ENCODE peak calls at places on chromosomes 3 and 15, in four cellular contexts. C is fibroblast of villous mesenchyme, Q is cardiac fibroblast, W is Peyer's patch. K is an unnamed sample.

GRCh38 chr3:61442696-61443095 is 118.7 kb upstream of the PTPRG start:
- DNase-seq in C (no peak), Q (peak; percentile 5), W (no peak), K (no peak)

GRCh38 chr3:143627336-143627735 is 220.9 kb downstream of the SLC9A9 start:
- DNase-seq in C (no peak), Q (peak; percentile 64), W (no peak), K (no peak)

GRCh38 chr15:58342508-58342907 is 89.3 kb upstream of the LIPC start:
- DNase-seq in C (no peak), Q (no peak), W (no peak), K (no peak)

GRCh38 chr15:96125681-96126080 is 204.8 kb upstream of the NR2F2 start:
- DNase-seq in C (peak; percentile 28), Q (peak; percentile 74), W (no peak), K (no peak)

GRCh38 chr15:62404194-62404985 is 239.3 kb upstream of the C2CD4B start:
- DNase-seq in C (no peak), Q (no peak), W (no peak), K (no peak)

GRCh38 chr3:101851072-101851471 is 1.8 kb downstream of the NFKBIZ start:
- DNase-seq in C (no peak), Q (no peak), W (no peak), K (no peak)

GRCh38 chr3:171765511-171765887 is 44.8 kb downstream of the PLD1 start:
- DNase-seq in C (no peak), Q (no peak), W (no peak), K (no peak)

GRCh38 chr3:28664123-28664522 is 315.5 kb upstream of the AZI2 start:
- DNase-seq in C (no peak), Q (no peak), W (no peak), K (no peak)

GRCh38 chr3:193029800-193030199 is 112.1 kb upstream of the MB21D2 start:
- DNase-seq in C (no peak), Q (no peak), W (no peak), K (no peak)

GRCh38 chr3:159765025-159765859 is 223.4 kb upstream of the IL12A start:
- DNase-seq in C (peak; percentile 95), Q (peak; percentile 99), W (peak; percentile 63), K (no peak)

GRCh38 chr15:68304611-68305337 is 27.2 kb downstream of the FEM1B start:
- DNase-seq in C (no peak), Q (no peak), W (peak; percentile 38), K (no peak)

GRCh38 chr15:75043509-75044257 is 20.3 kb downstream of the PPCDC start:
- DNase-seq in C (peak; percentile 100), Q (peak; percentile 100), W (peak; percentile 94), K (no peak)

GRCh38 chr3:29156071-29156715 is 124.7 kb upstream of the RBMS3 start:
- DNase-seq in C (no peak), Q (no peak), W (no peak), K (no peak)

GRCh38 chr3:27723803-27724458 is 1.8 kb upstream of the EOMES start:
- DNase-seq in C (no peak), Q (peak; percentile 27), W (no peak), K (no peak)

DNA sequence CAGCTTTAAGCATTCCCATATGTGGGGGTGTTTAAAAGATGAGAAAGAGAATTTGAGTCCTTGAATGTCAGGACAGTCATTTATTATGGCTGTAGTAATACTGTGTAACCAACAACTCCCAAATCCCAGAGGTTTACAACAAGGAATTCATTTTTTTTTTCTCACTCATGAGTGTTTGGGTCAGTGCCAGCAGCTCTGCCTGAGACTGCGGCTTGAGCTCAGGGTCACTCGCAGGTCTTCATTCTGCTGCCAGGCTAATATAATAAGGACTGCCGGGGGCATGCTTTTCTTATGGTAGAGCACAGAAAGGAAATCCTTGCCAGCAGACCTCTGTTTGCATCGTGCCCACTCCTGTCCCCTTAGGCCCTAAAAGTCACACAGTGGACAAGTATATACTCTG is 277.9 kb upstream of the LMCD1 start:
- DNase-seq in C (peak; percentile 1), Q (peak; percentile 17), W (no peak), K (no peak)
- H3K4me3 ChIP-seq in C (no peak overlapping the region), Q (no peak overlapping the region), W (no peak overlapping the region), K (no peak overlapping the region)

GRCh38 chr15:70627322-70627721 is 136.0 kb downstream of the UACA start:
- DNase-seq in C (no peak), Q (no peak), W (no peak), K (no peak)
- H3K4me3 ChIP-seq in C (no peak overlapping the region), Q (no peak overlapping the region), W (no peak overlapping the region), K (no peak overlapping the region)

GRCh38 chr3:114624047-114624445 is 330.2 kb downstream of the TIGIT start:
- DNase-seq in C (peak; percentile 97), Q (peak; percentile 71), W (peak; percentile 47), K (no peak)
- H3K4me3 ChIP-seq in C (peak overlapping the region; percentile 66), Q (peak overlapping the region; percentile 58), W (peak overlapping the region; percentile 31), K (no peak overlapping the region)

GRCh38 chr15:51283026-51283425 is 55.4 kb downstream of the CYP19A1 start:
- DNase-seq in C (no peak), Q (no peak), W (no peak), K (no peak)
- H3K4me3 ChIP-seq in C (no peak overlapping the region), Q (no peak overlapping the region), W (no peak overlapping the region), K (no peak overlapping the region)

GRCh38 chr3:32436816-32437189 is 45.1 kb downstream of the CMTM7 start:
- DNase-seq in C (no peak), Q (no peak), W (peak; percentile 50), K (no peak)
- H3K4me3 ChIP-seq in C (no peak overlapping the region), Q (no peak overlapping the region), W (no peak overlapping the region), K (no peak overlapping the region)

K was measured in CD8-positive, alpha-beta memory T cell.